ENCODE peak calls at places on chromosomes 5 and 9, in five cellular contexts. K, X, O, S and T are unnamed samples.

GRCh38 chr5:157381746-157382145 is 78.3 kb upstream of the NIPAL4 start:
- DNase-seq in K (no peak), X (no peak), O (no peak), S (no peak), T (no peak)

GRCh38 chr5:174320051-174320450 is 274.5 kb downstream of the NSG2 start:
- DNase-seq in K (no peak), X (no peak), O (no peak), S (no peak), T (no peak)

GRCh38 chr9:116380496-116380995 is 227.0 kb downstream of the PAPPA start:
- DNase-seq in K (no peak), X (no peak), O (no peak), S (no peak), T (no peak)

GRCh38 chr5:74063821-74064598 is 438.0 kb downstream of the ARHGEF28 start:
- DNase-seq in K (no peak), X (no peak), O (peak; percentile 43), S (no peak), T (no peak)

GRCh38 chr5:112366987-112367386 is 52.1 kb downstream of the EPB41L4A start:
- DNase-seq in K (no peak), X (no peak), O (no peak), S (no peak), T (no peak)

GRCh38 chr9:36765077-36765390 is 192.3 kb downstream of the MELK start:
- DNase-seq in K (no peak), X (no peak), O (no peak), S (no peak), T (no peak)

GRCh38 chr5:107639990-107640389 is 30.7 kb downstream of the EFNA5 start:
- DNase-seq in K (no peak), X (no peak), O (no peak), S (no peak), T (no peak)

GRCh38 chr9:109496126-109496707 is 1.9 kb downstream of the PTPN3 start:
- DNase-seq in K (no peak), X (no peak), O (no peak), S (no peak), T (no peak)

GRCh38 chr5:179698935-179699639 is at the start of gene CANX:
- DNase-seq in K (no peak), X (no peak), O (peak; percentile 19), S (no peak), T (no peak)

GRCh38 chr9:7656648-7657047 is 142.9 kb downstream of the DMAC1 start:
- DNase-seq in K (no peak), X (no peak), O (no peak), S (no peak), T (no peak)

GRCh38 chr9:91948423-91949292 is 1.4 kb downstream of the ROR2 start:
- DNase-seq in K (no peak), X (peak; percentile 85), O (no peak), S (no peak), T (peak; percentile 8)